ENCODE peak calls at places on chromosome 15, in nine cellular contexts. One of them, this sample, is unnamed.

GRCh38 chr15:83653639-83654378 is at the start of gene ADAMTSL3:
- DNase-seq in GM12891: no peak
- DNase-seq in CD8-positive, alpha-beta T cell: no peak
- DNase-seq in stomach: peak
- DNase-seq in stimulated activated CD8-positive, alpha-beta memory T cell treated with anti-CD3 and anti-CD28 coated beads, Interleukin-4, amount 100 ng/mL, for 1 hour: no peak
- DNase-seq in RWPE1: peak
- DNase-seq in ovary: peak
- DNase-seq in natural killer cell: no peak
- DNase-seq in stimulated activated naive CD8-positive, alpha-beta T cell treated with anti-CD3 and anti-CD28 coated beads, Interleukin-15, Interleukin-2, amounts not matched to agents 100 U/mL and 50 U/mL, for 24 hours: no peak
- DNase-seq in this sample: no peak

GRCh38 chr15:47473857-47474256 is 243.4 kb upstream of the SEMA6D start:
- DNase-seq in stomach: no peak
- DNase-seq in stimulated activated CD8-positive, alpha-beta memory T cell treated with anti-CD3 and anti-CD28 coated beads, Interleukin-4, amount 100 ng/mL, for 1 hour: no peak
- DNase-seq in natural killer cell: no peak
- DNase-seq in CD8-positive, alpha-beta T cell: no peak
- DNase-seq in GM12891: no peak
- DNase-seq in ovary: peak
- DNase-seq in RWPE1: no peak
- DNase-seq in stimulated activated naive CD8-positive, alpha-beta T cell treated with anti-CD3 and anti-CD28 coated beads, Interleukin-15, Interleukin-2, amounts not matched to agents 100 U/mL and 50 U/mL, for 24 hours: no peak
- DNase-seq in this sample: no peak

GRCh38 chr15:80875568-80875967 is 96.4 kb downstream of the CEMIP start:
- DNase-seq in CD8-positive, alpha-beta T cell: no peak
- DNase-seq in stimulated activated CD8-positive, alpha-beta memory T cell treated with anti-CD3 and anti-CD28 coated beads, Interleukin-4, amount 100 ng/mL, for 1 hour: no peak
- DNase-seq in GM12891: no peak
- DNase-seq in stomach: no peak
- DNase-seq in ovary: peak
- DNase-seq in RWPE1: no peak
- DNase-seq in natural killer cell: no peak
- DNase-seq in stimulated activated naive CD8-positive, alpha-beta T cell treated with anti-CD3 and anti-CD28 coated beads, Interleukin-15, Interleukin-2, amounts not matched to agents 100 U/mL and 50 U/mL, for 24 hours: no peak
- DNase-seq in this sample: no peak

GRCh38 chr15:68025860-68026424 is 28.2 kb upstream of the PIAS1 start:
- DNase-seq in natural killer cell: no peak
- DNase-seq in RWPE1: no peak
- DNase-seq in GM12891: no peak
- DNase-seq in stomach: peak
- DNase-seq in stimulated activated naive CD8-positive, alpha-beta T cell treated with anti-CD3 and anti-CD28 coated beads, Interleukin-15, Interleukin-2, amounts not matched to agents 100 U/mL and 50 U/mL, for 24 hours: no peak
- DNase-seq in stimulated activated CD8-positive, alpha-beta memory T cell treated with anti-CD3 and anti-CD28 coated beads, Interleukin-4, amount 100 ng/mL, for 1 hour: no peak
- DNase-seq in CD8-positive, alpha-beta T cell: no peak
- DNase-seq in ovary: no peak
- DNase-seq in this sample: no peak

GRCh38 chr15:90291679-90292356 is 26.3 kb downstream of the NGRN start:
- DNase-seq in stomach: peak
- DNase-seq in RWPE1: peak
- DNase-seq in stimulated activated CD8-positive, alpha-beta memory T cell treated with anti-CD3 and anti-CD28 coated beads, Interleukin-4, amount 100 ng/mL, for 1 hour: no peak
- DNase-seq in stimulated activated naive CD8-positive, alpha-beta T cell treated with anti-CD3 and anti-CD28 coated beads, Interleukin-15, Interleukin-2, amounts not matched to agents 100 U/mL and 50 U/mL, for 24 hours: peak
- DNase-seq in CD8-positive, alpha-beta T cell: no peak
- DNase-seq in GM12891: no peak
- DNase-seq in ovary: no peak
- DNase-seq in natural killer cell: no peak
- DNase-seq in this sample: no peak

GRCh38 chr15:63718590-63719035 is 115.1 kb downstream of the HERC1 start:
- DNase-seq in GM12891: no peak
- DNase-seq in ovary: no peak
- DNase-seq in stimulated activated CD8-positive, alpha-beta memory T cell treated with anti-CD3 and anti-CD28 coated beads, Interleukin-4, amount 100 ng/mL, for 1 hour: no peak
- DNase-seq in CD8-positive, alpha-beta T cell: no peak
- DNase-seq in stimulated activated naive CD8-positive, alpha-beta T cell treated with anti-CD3 and anti-CD28 coated beads, Interleukin-15, Interleukin-2, amounts not matched to agents 100 U/mL and 50 U/mL, for 24 hours: no peak
- DNase-seq in stomach: no peak
- DNase-seq in natural killer cell: no peak
- DNase-seq in RWPE1: peak
- DNase-seq in this sample: no peak

GRCh38 chr15:57595011-57595866 is 3.5 kb downstream of the MYZAP start:
- DNase-seq in stomach: peak
- DNase-seq in stimulated activated naive CD8-positive, alpha-beta T cell treated with anti-CD3 and anti-CD28 coated beads, Interleukin-15, Interleukin-2, amounts not matched to agents 100 U/mL and 50 U/mL, for 24 hours: no peak
- DNase-seq in GM12891: no peak
- DNase-seq in ovary: no peak
- DNase-seq in RWPE1: no peak
- DNase-seq in stimulated activated CD8-positive, alpha-beta memory T cell treated with anti-CD3 and anti-CD28 coated beads, Interleukin-4, amount 100 ng/mL, for 1 hour: no peak
- DNase-seq in natural killer cell: no peak
- DNase-seq in CD8-positive, alpha-beta T cell: no peak
- DNase-seq in this sample: no peak

GRCh38 chr15:28107111-28107893 is 8.2 kb upstream of the OCA2 start:
- DNase-seq in natural killer cell: no peak
- DNase-seq in stomach: no peak
- DNase-seq in CD8-positive, alpha-beta T cell: no peak
- DNase-seq in GM12891: peak
- DNase-seq in stimulated activated CD8-positive, alpha-beta memory T cell treated with anti-CD3 and anti-CD28 coated beads, Interleukin-4, amount 100 ng/mL, for 1 hour: no peak
- DNase-seq in RWPE1: no peak
- DNase-seq in stimulated activated naive CD8-positive, alpha-beta T cell treated with anti-CD3 and anti-CD28 coated beads, Interleukin-15, Interleukin-2, amounts not matched to agents 100 U/mL and 50 U/mL, for 24 hours: no peak
- DNase-seq in ovary: no peak
- DNase-seq in this sample: no peak

GRCh38 chr15:63460210-63461135 is 43.9 kb upstream of the USP3 start:
- DNase-seq in stimulated activated naive CD8-positive, alpha-beta T cell treated with anti-CD3 and anti-CD28 coated beads, Interleukin-15, Interleukin-2, amounts not matched to agents 100 U/mL and 50 U/mL, for 24 hours: no peak
- DNase-seq in stomach: peak
- DNase-seq in ovary: no peak
- DNase-seq in GM12891: no peak
- DNase-seq in CD8-positive, alpha-beta T cell: no peak
- DNase-seq in stimulated activated CD8-positive, alpha-beta memory T cell treated with anti-CD3 and anti-CD28 coated beads, Interleukin-4, amount 100 ng/mL, for 1 hour: no peak
- DNase-seq in natural killer cell: no peak
- DNase-seq in RWPE1: no peak
- DNase-seq in this sample: no peak

GRCh38 chr15:64596701-64597468 is 136.5 kb downstream of the ZNF609 start:
- DNase-seq in GM12891: no peak
- DNase-seq in natural killer cell: peak
- DNase-seq in RWPE1: no peak
- DNase-seq in stomach: no peak
- DNase-seq in stimulated activated naive CD8-positive, alpha-beta T cell treated with anti-CD3 and anti-CD28 coated beads, Interleukin-15, Interleukin-2, amounts not matched to agents 100 U/mL and 50 U/mL, for 24 hours: no peak
- DNase-seq in CD8-positive, alpha-beta T cell: no peak
- DNase-seq in stimulated activated CD8-positive, alpha-beta memory T cell treated with anti-CD3 and anti-CD28 coated beads, Interleukin-4, amount 100 ng/mL, for 1 hour: no peak
- DNase-seq in ovary: peak
- DNase-seq in this sample: no peak

GRCh38 chr15:93587046-93587445 is 498.0 kb upstream of the RGMA start:
- DNase-seq in ovary: no peak
- DNase-seq in GM12891: no peak
- DNase-seq in CD8-positive, alpha-beta T cell: no peak
- DNase-seq in stimulated activated naive CD8-positive, alpha-beta T cell treated with anti-CD3 and anti-CD28 coated beads, Interleukin-15, Interleukin-2, amounts not matched to agents 100 U/mL and 50 U/mL, for 24 hours: no peak
- DNase-seq in natural killer cell: no peak
- DNase-seq in stomach: no peak
- DNase-seq in RWPE1: no peak
- DNase-seq in stimulated activated CD8-positive, alpha-beta memory T cell treated with anti-CD3 and anti-CD28 coated beads, Interleukin-4, amount 100 ng/mL, for 1 hour: no peak
- DNase-seq in this sample: no peak

GRCh38 chr15:76181705-76182107 is 121.9 kb downstream of the TMEM266 start:
- DNase-seq in stimulated activated naive CD8-positive, alpha-beta T cell treated with anti-CD3 and anti-CD28 coated beads, Interleukin-15, Interleukin-2, amounts not matched to agents 100 U/mL and 50 U/mL, for 24 hours: peak
- DNase-seq in stomach: no peak
- DNase-seq in RWPE1: no peak
- DNase-seq in stimulated activated CD8-positive, alpha-beta memory T cell treated with anti-CD3 and anti-CD28 coated beads, Interleukin-4, amount 100 ng/mL, for 1 hour: no peak
- DNase-seq in CD8-positive, alpha-beta T cell: no peak
- DNase-seq in GM12891: peak
- DNase-seq in ovary: no peak
- DNase-seq in natural killer cell: no peak
- DNase-seq in this sample: no peak

GRCh38 chr15:46386356-46386755 is 751.5 kb downstream of the SQOR start:
- DNase-seq in stimulated activated naive CD8-positive, alpha-beta T cell treated with anti-CD3 and anti-CD28 coated beads, Interleukin-15, Interleukin-2, amounts not matched to agents 100 U/mL and 50 U/mL, for 24 hours: no peak
- DNase-seq in stimulated activated CD8-positive, alpha-beta memory T cell treated with anti-CD3 and anti-CD28 coated beads, Interleukin-4, amount 100 ng/mL, for 1 hour: no peak
- DNase-seq in ovary: no peak
- DNase-seq in natural killer cell: no peak
- DNase-seq in RWPE1: no peak
- DNase-seq in stomach: no peak
- DNase-seq in CD8-positive, alpha-beta T cell: no peak
- DNase-seq in GM12891: no peak
- DNase-seq in this sample: no peak

GRCh38 chr15:60580650-60581415 is 101.9 kb upstream of the ICE2 start:
- DNase-seq in stimulated activated CD8-positive, alpha-beta memory T cell treated with anti-CD3 and anti-CD28 coated beads, Interleukin-4, amount 100 ng/mL, for 1 hour: no peak
- DNase-seq in CD8-positive, alpha-beta T cell: no peak
- DNase-seq in GM12891: no peak
- DNase-seq in stimulated activated naive CD8-positive, alpha-beta T cell treated with anti-CD3 and anti-CD28 coated beads, Interleukin-15, Interleukin-2, amounts not matched to agents 100 U/mL and 50 U/mL, for 24 hours: no peak
- DNase-seq in stomach: no peak
- DNase-seq in RWPE1: no peak
- DNase-seq in ovary: no peak
- DNase-seq in natural killer cell: no peak
- DNase-seq in this sample: no peak

GRCh38 chr15:20355256-20355868 is 186.2 kb downstream of the GOLGA6L6 start:
- DNase-seq in RWPE1: no peak
- DNase-seq in stimulated activated CD8-positive, alpha-beta memory T cell treated with anti-CD3 and anti-CD28 coated beads, Interleukin-4, amount 100 ng/mL, for 1 hour: no peak
- DNase-seq in ovary: no peak
- DNase-seq in stimulated activated naive CD8-positive, alpha-beta T cell treated with anti-CD3 and anti-CD28 coated beads, Interleukin-15, Interleukin-2, amounts not matched to agents 100 U/mL and 50 U/mL, for 24 hours: no peak
- DNase-seq in natural killer cell: peak
- DNase-seq in CD8-positive, alpha-beta T cell: peak
- DNase-seq in GM12891: no peak
- DNase-seq in stomach: no peak
- DNase-seq in this sample: no peak

GRCh38 chr15:95162967-95163531 is 931.7 kb downstream of the MCTP2 start:
- DNase-seq in stimulated activated naive CD8-positive, alpha-beta T cell treated with anti-CD3 and anti-CD28 coated beads, Interleukin-15, Interleukin-2, amounts not matched to agents 100 U/mL and 50 U/mL, for 24 hours: no peak
- DNase-seq in CD8-positive, alpha-beta T cell: no peak
- DNase-seq in stimulated activated CD8-positive, alpha-beta memory T cell treated with anti-CD3 and anti-CD28 coated beads, Interleukin-4, amount 100 ng/mL, for 1 hour: no peak
- DNase-seq in ovary: no peak
- DNase-seq in GM12891: no peak
- DNase-seq in RWPE1: peak
- DNase-seq in natural killer cell: no peak
- DNase-seq in stomach: no peak
- DNase-seq in this sample: no peak